ENCODE peak calls at places on chromosomes 4 and X, in ten cellular contexts. D is HTR-8/SVneo; G is CD8-positive, alpha-beta T cell; S is astrocyte; L is stimulated activated naive CD4-positive, alpha-beta T cell; P is stomach; E is ELR; U is NAMALWA; X is NCI-H1930; K is sciatic nerve. Q is an unnamed sample.

GRCh38 chrX:125132274-125132673 is 187.4 kb upstream of the TEX13C start:
- DNase-seq in G (no peak), E (no peak), K (no peak), P (no peak), D (no peak), S (no peak), X (no peak), U (peak; percentile 28), L (no peak), Q (peak; percentile 8)

GRCh38 chrX:47854474-47854873 is 17.8 kb downstream of the ZNF81 start:
- DNase-seq in E (peak; percentile 30), X (no peak), K (peak; percentile 57), P (peak; percentile 44), G (no peak), U (peak; percentile 5), D (no peak), L (peak; percentile 48), S (no peak), Q (peak; percentile 20)

GRCh38 chrX:13598877-13599276 is 29.5 kb downstream of the EGFL6 start:
- DNase-seq in K (no peak), U (peak; percentile 20), S (no peak), D (peak; percentile 9), L (no peak), G (no peak), E (peak; percentile 16), P (no peak), X (no peak), Q (no peak)

GRCh38 chr4:186752310-186752709 is 28.7 kb upstream of the FAT1 start:
- DNase-seq in X (no peak), U (no peak), P (no peak), K (no peak), D (no peak), E (no peak), L (no peak), G (no peak), S (no peak), Q (no peak)

GRCh38 chrX:47218920-47219815 is 687 bp downstream of the CDK16 start:
- DNase-seq in X (no peak), D (peak; percentile 10), E (peak; percentile 43), K (peak; percentile 77), G (peak; percentile 1), P (no peak), L (no peak), S (no peak), U (peak; percentile 34), Q (no peak)

GRCh38 chr4:7447236-7447635 is 12.5 kb upstream of the PSAPL1 start:
- DNase-seq in X (no peak), E (no peak), D (no peak), U (no peak), G (no peak), L (no peak), P (no peak), K (no peak), S (no peak), Q (no peak)

GRCh38 chr4:102503301-102503746 is 2.2 kb downstream of the NFKB1 start:
- DNase-seq in G (no peak), L (peak; percentile 61), E (no peak), K (no peak), S (no peak), D (no peak), U (peak; percentile 74), P (no peak), X (peak; percentile 41), Q (no peak)

GRCh38 chr4:81650871-81651270 is 179.2 kb upstream of the RASGEF1B start:
- DNase-seq in E (no peak), D (no peak), S (peak; percentile 8), L (no peak), K (no peak), G (no peak), P (no peak), U (no peak), X (peak; percentile 86), Q (no peak)

GRCh38 chr4:87541521-87541920 is 12.3 kb upstream of the SPARCL1 start:
- DNase-seq in D (no peak), X (no peak), G (no peak), U (no peak), E (no peak), K (no peak), P (no peak), S (no peak), L (no peak), Q (no peak)

GRCh38 chr4:66014146-66014765 is 344.0 kb upstream of the EPHA5 start:
- DNase-seq in E (no peak), K (no peak), U (no peak), D (no peak), X (no peak), G (no peak), P (no peak), L (no peak), S (no peak), Q (no peak)

GRCh38 chr4:185115827-185116232 is 27.2 kb upstream of the SLC25A4 start:
- DNase-seq in D (no peak), L (no peak), U (no peak), X (no peak), P (peak; percentile 82), S (peak; percentile 81), K (no peak), E (peak; percentile 30), G (no peak), Q (no peak)

GRCh38 chr4:2570551-2571222 is 34.2 kb downstream of the FAM193A start:
- DNase-seq in L (peak; percentile 42), G (peak; percentile 27), E (no peak), D (no peak), P (no peak), X (no peak), K (no peak), S (no peak), U (no peak), Q (no peak)

Q was measured in pons.